ENCODE peak calls at places on chromosomes 1 and 21, in seven cellular contexts. S is psoas muscle, M is activated T-cell treated with anti-CD3 and anti-CD28 coated beads for 48 hours, Z is fibroblast of pulmonary artery, T is neural crest cell, I is HAP-1, L is cardiac fibroblast. N is an unnamed sample.

GRCh38 chr1:6353605-6353947 is 40.0 kb downstream of the ACOT7 start:
- DNase-seq in S (no peak), M (no peak), Z (no peak), T (no peak), I (no peak), L (no peak), N (no peak)

GRCh38 chr1:202940561-202940960 is 13.5 kb upstream of the KLHL12 start:
- DNase-seq in S (no peak), M (no peak), Z (no peak), T (no peak), I (no peak), L (no peak), N (no peak)

GRCh38 chr1:28199328-28200233 is 23.1 kb upstream of the PTAFR start:
- DNase-seq in S (no peak), M (peak), Z (no peak), T (no peak), I (no peak), L (no peak), N (no peak)

GRCh38 chr1:2028870-2029560 is 9.9 kb downstream of the GABRD start:
- DNase-seq in S (no peak), M (no peak), Z (no peak), T (no peak), I (no peak), L (no peak), N (no peak)

GRCh38 chr1:184634296-184634695 is 120.4 kb downstream of the EDEM3 start:
- DNase-seq in S (no peak), M (no peak), Z (no peak), T (no peak), I (no peak), L (no peak), N (no peak)

GRCh38 chr1:204153667-204154066 is 1.8 kb upstream of the ETNK2 start:
- DNase-seq in S (no peak), M (no peak), Z (no peak), T (no peak), I (no peak), L (no peak), N (no peak)

GRCh38 chr1:172912765-172913260 is 137.9 kb downstream of the TNFSF18 start:
- DNase-seq in S (no peak), M (no peak), Z (no peak), T (no peak), I (no peak), L (no peak), N (no peak)

GRCh38 chr1:192010406-192010805 is 147.9 kb upstream of the RGS18 start:
- DNase-seq in S (no peak), M (no peak), Z (peak), T (no peak), I (no peak), L (no peak), N (no peak)

GRCh38 chr1:42978317-42979036 is 19.8 kb upstream of the SLC2A1 start:
- DNase-seq in S (no peak), M (no peak), Z (no peak), T (no peak), I (no peak), L (no peak), N (no peak)

GRCh38 chr1:230614121-230614520 is 28.2 kb upstream of the COG2 start:
- DNase-seq in S (no peak), M (no peak), Z (no peak), T (no peak), I (no peak), L (no peak), N (no peak)

GRCh38 chr1:33298623-33299277 is 22.1 kb downstream of the A3GALT2 start:
- DNase-seq in S (peak), M (peak), Z (peak), T (peak), I (peak), L (peak), N (no peak)

GRCh38 chr1:56787330-56787729 is 31.9 kb downstream of the FYB2 start:
- DNase-seq in S (no peak), M (no peak), Z (no peak), T (no peak), I (no peak), L (no peak), N (no peak)

GRCh38 chr21:42669069-42669468 is 15.6 kb downstream of the PDE9A start:
- DNase-seq in S (no peak), M (no peak), Z (peak), T (no peak), I (peak), L (peak), N (no peak)

GRCh38 chr1:86502721-86503430 is 34.1 kb downstream of the CLCA1 start:
- DNase-seq in S (no peak), M (no peak), Z (peak), T (no peak), I (peak), L (peak), N (no peak)

GRCh38 chr21:41605934-41606285 is 98.0 kb upstream of the TMPRSS2 start:
- DNase-seq in S (no peak), M (no peak), Z (no peak), T (no peak), I (no peak), L (no peak), N (no peak)